ENCODE peak calls at places on chromosomes 7 and 10, in ten cellular contexts. One of them, this sample, is unnamed.

GRCh38 chr7:39659356-39660013 is 36.1 kb downstream of the RALA start:
- DNase-seq in nephron progenitor cell: no peak
- DNase-seq in cardiac fibroblast: no peak
- DNase-seq in stomach: no peak
- DNase-seq in OCI-LY7: no peak
- DNase-seq in lung: no peak
- DNase-seq in Caco-2: no peak
- DNase-seq in esophagus squamous epithelium: no peak
- DNase-seq in GM12865: no peak
- DNase-seq in IMR-90: peak
- DNase-seq in this sample: no peak

GRCh38 chr10:99775850-99776249 is 6.6 kb upstream of the ABCC2 start:
- DNase-seq in cardiac fibroblast: peak
- DNase-seq in nephron progenitor cell: no peak
- DNase-seq in OCI-LY7: no peak
- DNase-seq in GM12865: no peak
- DNase-seq in lung: no peak
- DNase-seq in IMR-90: peak
- DNase-seq in Caco-2: no peak
- DNase-seq in stomach: no peak
- DNase-seq in esophagus squamous epithelium: no peak
- DNase-seq in this sample: peak

GRCh38 chr10:18737236-18737635 is 78.0 kb downstream of the ARL5B start:
- DNase-seq in lung: no peak
- DNase-seq in nephron progenitor cell: no peak
- DNase-seq in GM12865: no peak
- DNase-seq in esophagus squamous epithelium: no peak
- DNase-seq in stomach: no peak
- DNase-seq in IMR-90: peak
- DNase-seq in Caco-2: no peak
- DNase-seq in OCI-LY7: no peak
- DNase-seq in cardiac fibroblast: no peak
- DNase-seq in this sample: peak

GRCh38 chr7:110522751-110523200 is 568.2 kb upstream of the LRRN3 start:
- DNase-seq in esophagus squamous epithelium: no peak
- DNase-seq in GM12865: no peak
- DNase-seq in nephron progenitor cell: no peak
- DNase-seq in OCI-LY7: no peak
- DNase-seq in IMR-90: no peak
- DNase-seq in lung: no peak
- DNase-seq in stomach: no peak
- DNase-seq in Caco-2: peak
- DNase-seq in cardiac fibroblast: no peak
- DNase-seq in this sample: peak

GRCh38 chr10:132142396-132143161 is 44.2 kb upstream of the DPYSL4 start:
- DNase-seq in nephron progenitor cell: peak
- DNase-seq in IMR-90: no peak
- DNase-seq in lung: no peak
- DNase-seq in Caco-2: peak
- DNase-seq in stomach: peak
- DNase-seq in cardiac fibroblast: peak
- DNase-seq in GM12865: peak
- DNase-seq in OCI-LY7: peak
- DNase-seq in esophagus squamous epithelium: no peak
- DNase-seq in this sample: peak

GRCh38 chr7:158094046-158094445 is 493.6 kb downstream of the PTPRN2 start:
- DNase-seq in esophagus squamous epithelium: no peak
- DNase-seq in OCI-LY7: no peak
- DNase-seq in GM12865: no peak
- DNase-seq in nephron progenitor cell: no peak
- DNase-seq in cardiac fibroblast: no peak
- DNase-seq in stomach: peak
- DNase-seq in Caco-2: no peak
- DNase-seq in IMR-90: no peak
- DNase-seq in lung: no peak
- DNase-seq in this sample: no peak

GRCh38 chr7:85286449-85286848 is 99.6 kb upstream of the SEMA3D start:
- DNase-seq in esophagus squamous epithelium: no peak
- DNase-seq in cardiac fibroblast: no peak
- DNase-seq in OCI-LY7: no peak
- DNase-seq in lung: no peak
- DNase-seq in GM12865: no peak
- DNase-seq in Caco-2: no peak
- DNase-seq in stomach: no peak
- DNase-seq in nephron progenitor cell: no peak
- DNase-seq in IMR-90: no peak
- DNase-seq in this sample: no peak

GRCh38 chr7:151729521-151729921 is 147.4 kb downstream of the PRKAG2 start:
- DNase-seq in Caco-2: no peak
- DNase-seq in lung: no peak
- DNase-seq in cardiac fibroblast: no peak
- DNase-seq in IMR-90: no peak
- DNase-seq in GM12865: no peak
- DNase-seq in OCI-LY7: no peak
- DNase-seq in esophagus squamous epithelium: no peak
- DNase-seq in stomach: no peak
- DNase-seq in nephron progenitor cell: no peak
- DNase-seq in this sample: no peak

GRCh38 chr10:71281646-71282322 is 37.3 kb upstream of the SLC29A3 start:
- DNase-seq in esophagus squamous epithelium: no peak
- DNase-seq in OCI-LY7: no peak
- DNase-seq in lung: no peak
- DNase-seq in stomach: no peak
- DNase-seq in nephron progenitor cell: no peak
- DNase-seq in GM12865: no peak
- DNase-seq in IMR-90: no peak
- DNase-seq in cardiac fibroblast: no peak
- DNase-seq in Caco-2: no peak
- DNase-seq in this sample: no peak

GRCh38 chr7:45708046-45708950 is 134.1 kb downstream of the ADCY1 start:
- DNase-seq in OCI-LY7: no peak
- DNase-seq in GM12865: no peak
- DNase-seq in Caco-2: no peak
- DNase-seq in stomach: no peak
- DNase-seq in lung: peak
- DNase-seq in esophagus squamous epithelium: no peak
- DNase-seq in IMR-90: no peak
- DNase-seq in cardiac fibroblast: no peak
- DNase-seq in nephron progenitor cell: no peak
- DNase-seq in this sample: no peak

DNA sequence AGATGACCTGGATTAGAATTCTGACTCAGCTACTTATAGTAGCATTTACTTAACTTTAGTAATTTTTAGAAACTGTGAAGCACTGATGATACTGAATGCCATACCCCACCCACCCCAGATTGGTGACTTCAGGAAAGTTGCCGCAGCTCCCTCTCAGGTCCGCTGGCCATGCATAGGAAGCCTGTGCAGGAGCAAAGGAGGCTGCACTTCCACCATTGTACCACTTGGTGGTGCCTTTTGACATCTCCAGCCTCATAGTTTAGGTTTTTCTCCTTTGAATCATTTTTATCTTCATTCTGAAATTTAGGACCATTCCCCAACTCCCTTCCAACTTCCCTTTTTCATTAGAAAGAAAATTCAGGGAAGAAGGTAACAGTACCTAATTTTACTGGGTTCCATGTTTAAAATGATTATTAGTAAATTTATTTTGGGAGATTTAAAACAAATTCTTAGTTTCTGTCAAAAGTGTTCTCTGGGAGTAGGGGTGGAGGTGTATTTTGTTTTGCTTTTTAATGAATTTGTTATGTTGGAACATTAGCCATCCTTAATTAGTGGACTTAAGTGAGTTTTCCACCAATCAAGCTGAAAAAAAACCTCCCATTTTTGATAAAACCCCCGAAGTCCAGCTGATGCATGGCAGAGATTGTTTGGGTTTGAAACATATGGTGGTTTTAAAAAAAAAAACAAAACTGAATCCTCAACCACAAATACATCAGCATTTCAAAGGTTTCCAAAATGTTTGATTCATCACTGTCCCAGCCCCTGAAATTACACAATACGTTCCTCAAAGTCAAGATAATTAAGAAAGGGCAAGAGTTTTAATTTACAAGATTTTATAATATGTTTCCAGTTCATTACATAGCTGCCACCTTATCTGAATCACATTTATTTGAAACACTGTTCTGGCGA is 109.6 kb downstream of the WNT2 start:
- DNase-seq in GM12865: peak
- DNase-seq in stomach: peak
- DNase-seq in cardiac fibroblast: peak
- DNase-seq in OCI-LY7: peak
- DNase-seq in Caco-2: peak
- DNase-seq in lung: peak
- DNase-seq in IMR-90: peak
- DNase-seq in esophagus squamous epithelium: no peak
- DNase-seq in nephron progenitor cell: peak
- DNase-seq in this sample: peak
- TF ChIP-seq CTCF in GM12865: peak
- TF ChIP-seq CTCF in stomach: no peak
- TF ChIP-seq CTCF in cardiac fibroblast: peak
- TF ChIP-seq CTCF in OCI-LY7: peak
- TF ChIP-seq CTCF in Caco-2: peak
- TF ChIP-seq CTCF in lung: peak
- TF ChIP-seq CTCF in IMR-90: peak
- TF ChIP-seq CTCF in esophagus squamous epithelium: peak
- TF ChIP-seq CTCF in nephron progenitor cell: peak
- TF ChIP-seq CTCF in this sample: peak

GRCh38 chr7:87886875-87887274 is 10.6 kb downstream of the DBF4 start:
- DNase-seq in nephron progenitor cell: no peak
- DNase-seq in IMR-90: peak
- DNase-seq in GM12865: peak
- DNase-seq in cardiac fibroblast: peak
- DNase-seq in Caco-2: no peak
- DNase-seq in stomach: no peak
- DNase-seq in OCI-LY7: peak
- DNase-seq in esophagus squamous epithelium: no peak
- DNase-seq in lung: no peak
- DNase-seq in this sample: peak
- TF ChIP-seq CTCF in nephron progenitor cell: peak
- TF ChIP-seq CTCF in IMR-90: peak
- TF ChIP-seq CTCF in GM12865: no peak
- TF ChIP-seq CTCF in cardiac fibroblast: peak
- TF ChIP-seq CTCF in Caco-2: peak
- TF ChIP-seq CTCF in stomach: no peak
- TF ChIP-seq CTCF in OCI-LY7: peak
- TF ChIP-seq CTCF in esophagus squamous epithelium: no peak
- TF ChIP-seq CTCF in lung: no peak
- TF ChIP-seq CTCF in this sample: peak

GRCh38 chr7:154568346-154568745 is 434.6 kb downstream of the PAXIP1 start:
- DNase-seq in IMR-90: no peak
- DNase-seq in OCI-LY7: no peak
- DNase-seq in nephron progenitor cell: no peak
- DNase-seq in stomach: no peak
- DNase-seq in Caco-2: no peak
- DNase-seq in cardiac fibroblast: no peak
- DNase-seq in esophagus squamous epithelium: no peak
- DNase-seq in GM12865: no peak
- DNase-seq in lung: no peak
- DNase-seq in this sample: no peak

GRCh38 chr7:154569916-154570315 is 433.0 kb downstream of the PAXIP1 start:
- DNase-seq in nephron progenitor cell: no peak
- DNase-seq in esophagus squamous epithelium: no peak
- DNase-seq in OCI-LY7: no peak
- DNase-seq in Caco-2: no peak
- DNase-seq in stomach: no peak
- DNase-seq in GM12865: no peak
- DNase-seq in cardiac fibroblast: no peak
- DNase-seq in IMR-90: no peak
- DNase-seq in lung: no peak
- DNase-seq in this sample: no peak

GRCh38 chr7:154564676-154565075 is 438.2 kb downstream of the PAXIP1 start:
- DNase-seq in OCI-LY7: no peak
- DNase-seq in GM12865: no peak
- DNase-seq in IMR-90: no peak
- DNase-seq in cardiac fibroblast: no peak
- DNase-seq in Caco-2: no peak
- DNase-seq in stomach: no peak
- DNase-seq in nephron progenitor cell: no peak
- DNase-seq in esophagus squamous epithelium: no peak
- DNase-seq in lung: no peak
- DNase-seq in this sample: no peak

GRCh38 chr7:154571772-154572171 is 431.2 kb downstream of the PAXIP1 start:
- DNase-seq in cardiac fibroblast: no peak
- DNase-seq in GM12865: no peak
- DNase-seq in stomach: no peak
- DNase-seq in esophagus squamous epithelium: no peak
- DNase-seq in lung: peak
- DNase-seq in Caco-2: no peak
- DNase-seq in OCI-LY7: no peak
- DNase-seq in nephron progenitor cell: no peak
- DNase-seq in IMR-90: no peak
- DNase-seq in this sample: no peak

DNA sequence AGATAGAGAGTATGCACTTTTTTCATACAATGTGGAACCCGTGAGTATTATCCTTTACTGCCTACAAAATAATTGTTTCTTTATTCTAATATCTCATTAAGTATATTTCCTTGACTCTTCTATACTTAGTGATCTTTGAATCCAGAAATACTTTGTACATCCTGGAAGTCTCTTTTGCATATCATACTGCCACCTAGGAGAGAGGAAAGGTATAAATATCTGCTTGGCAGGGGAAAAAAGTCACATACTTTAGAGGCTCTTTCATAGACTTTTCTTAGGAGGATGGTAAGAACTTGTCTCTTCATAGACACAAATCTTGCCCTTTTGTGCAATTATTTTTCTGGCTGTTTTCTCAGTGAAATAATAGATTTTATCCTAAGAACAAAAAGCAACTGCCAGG is 436.0 kb downstream of the PAXIP1 start:
- DNase-seq in nephron progenitor cell: no peak
- DNase-seq in cardiac fibroblast: no peak
- DNase-seq in IMR-90: no peak
- DNase-seq in lung: no peak
- DNase-seq in Caco-2: no peak
- DNase-seq in esophagus squamous epithelium: no peak
- DNase-seq in stomach: no peak
- DNase-seq in OCI-LY7: no peak
- DNase-seq in GM12865: no peak
- DNase-seq in this sample: no peak
- TF ChIP-seq CTCF in nephron progenitor cell: peak
- TF ChIP-seq CTCF in cardiac fibroblast: no peak
- TF ChIP-seq CTCF in IMR-90: no peak
- TF ChIP-seq CTCF in lung: no peak
- TF ChIP-seq CTCF in Caco-2: peak
- TF ChIP-seq CTCF in esophagus squamous epithelium: no peak
- TF ChIP-seq CTCF in stomach: no peak
- TF ChIP-seq CTCF in OCI-LY7: peak
- TF ChIP-seq CTCF in GM12865: no peak
- TF ChIP-seq CTCF in this sample: no peak

DNA sequence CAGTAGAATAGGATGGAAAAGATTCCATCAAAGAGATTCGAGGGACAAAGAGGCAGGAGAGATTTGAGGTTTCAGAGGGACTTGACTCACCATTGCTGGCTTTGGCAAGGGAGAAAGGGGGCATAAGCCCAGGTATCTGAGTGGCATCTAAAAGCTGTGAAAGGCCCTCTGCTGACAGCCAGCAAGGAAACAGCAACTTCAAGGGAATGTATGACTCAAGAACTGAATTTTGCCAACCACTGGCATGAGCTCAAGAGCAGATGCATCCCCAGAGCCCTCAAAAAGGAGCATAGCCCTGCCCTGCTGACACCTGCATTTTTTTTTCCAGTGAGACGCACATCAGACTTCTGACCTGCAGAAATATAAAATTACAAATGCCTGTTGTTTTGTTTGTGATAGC is 19.6 kb upstream of the ADAM12 start:
- DNase-seq in GM12865: no peak
- DNase-seq in OCI-LY7: no peak
- DNase-seq in stomach: no peak
- DNase-seq in IMR-90: no peak
- DNase-seq in nephron progenitor cell: no peak
- DNase-seq in esophagus squamous epithelium: no peak
- DNase-seq in Caco-2: no peak
- DNase-seq in lung: no peak
- DNase-seq in cardiac fibroblast: peak
- DNase-seq in this sample: peak
- TF ChIP-seq CTCF in GM12865: no peak
- TF ChIP-seq CTCF in OCI-LY7: no peak
- TF ChIP-seq CTCF in stomach: no peak
- TF ChIP-seq CTCF in IMR-90: no peak
- TF ChIP-seq CTCF in nephron progenitor cell: no peak
- TF ChIP-seq CTCF in esophagus squamous epithelium: no peak
- TF ChIP-seq CTCF in Caco-2: no peak
- TF ChIP-seq CTCF in lung: no peak
- TF ChIP-seq CTCF in cardiac fibroblast: no peak
- TF ChIP-seq CTCF in this sample: no peak

This sample was measured in MCF 10A.